ENCODE peak calls at places on chromosomes 3 and 15, in ten cellular contexts. M is HL-60, S is pancreas, D is cardiac fibroblast, O is fibroblast of lung, Y is suprapubic skin, Q is stomach, F is heart left ventricle, V is psoas muscle, E is retinal pigment epithelial cell. C is an unnamed sample.

GRCh38 chr3:43632269-43632733 is 10.5 kb upstream of the ANO10 start:
- DNase-seq in D (peak), O (peak), V (no peak), F (no peak), E (no peak), Q (no peak), Y (no peak), M (no peak), S (no peak), C (no peak)

GRCh38 chr3:170732660-170733245 is 137.2 kb downstream of the RPL22L1 start:
- DNase-seq in D (no peak), O (no peak), Y (no peak), M (no peak), E (no peak), F (no peak), Q (no peak), S (no peak), V (no peak), C (no peak)

GRCh38 chr3:104460477-104461406 is 906.0 kb upstream of the ALCAM start:
- DNase-seq in V (no peak), F (no peak), O (peak), Q (no peak), Y (no peak), S (no peak), M (no peak), D (peak), E (peak), C (no peak)

GRCh38 chr15:77582763-77583162 is 49.9 kb downstream of the LINGO1 start:
- DNase-seq in O (no peak), Y (no peak), E (no peak), Q (no peak), V (no peak), D (no peak), M (no peak), S (no peak), F (no peak), C (no peak)

GRCh38 chr15:101481917-101482525 is 7.5 kb downstream of the PCSK6 start:
- DNase-seq in Q (no peak), O (no peak), S (no peak), E (no peak), V (no peak), D (no peak), Y (no peak), M (no peak), F (no peak), C (no peak)

GRCh38 chr15:83046558-83047127 is 20.4 kb downstream of the BTBD1 start:
- DNase-seq in D (peak), E (peak), V (no peak), S (no peak), Q (no peak), Y (no peak), F (no peak), O (peak), M (no peak), C (no peak)

GRCh38 chr3:51933471-51934138 is 8.1 kb downstream of the RRP9 start:
- DNase-seq in E (no peak), S (no peak), Y (peak), Q (no peak), F (no peak), M (no peak), V (no peak), O (no peak), D (no peak), C (peak)

GRCh38 chr3:20055020-20055775 is 15.0 kb downstream of the KAT2B start:
- DNase-seq in Q (no peak), E (no peak), O (no peak), D (no peak), S (no peak), Y (no peak), M (no peak), F (no peak), V (no peak), C (no peak)

GRCh38 chr15:80823995-80824394 is 44.8 kb downstream of the CEMIP start:
- DNase-seq in F (no peak), O (no peak), M (no peak), Y (no peak), D (no peak), E (no peak), V (no peak), Q (no peak), S (no peak), C (no peak)

GRCh38 chr15:67823371-67824156 is 1.7 kb upstream of the SKOR1 start:
- DNase-seq in F (no peak), S (no peak), E (no peak), Q (no peak), D (no peak), O (no peak), M (no peak), V (peak), Y (no peak), C (no peak)

GRCh38 chr3:43584043-43584826 is 37.6 kb downstream of the ANO10 start:
- DNase-seq in E (no peak), V (no peak), M (no peak), Y (no peak), F (no peak), D (peak), Q (no peak), S (no peak), O (peak), C (no peak)

GRCh38 chr15:101156509-101157159 is 95.2 kb downstream of the CHSY1 start:
- DNase-seq in E (no peak), Q (no peak), M (no peak), V (no peak), D (peak), F (no peak), O (peak), Y (no peak), S (no peak), C (no peak)

GRCh38 chr3:100869787-100870186 is 123.4 kb downstream of the ABI3BP start:
- DNase-seq in O (peak), F (no peak), M (no peak), S (no peak), V (no peak), Y (no peak), Q (no peak), D (peak), E (no peak), C (no peak)

GRCh38 chr3:66442254-66443249 is 58.3 kb downstream of the LRIG1 start:
- DNase-seq in Q (peak), M (no peak), F (peak), S (peak), E (no peak), O (peak), D (peak), Y (no peak), V (peak), C (no peak)

GRCh38 chr3:144031938-144032337 is 60.3 kb downstream of the DIPK2A start:
- DNase-seq in S (peak), D (peak), M (no peak), Q (peak), F (peak), Y (no peak), O (peak), E (no peak), V (peak), C (no peak)

GRCh38 chr3:141686477-141687280 is 51.4 kb upstream of the RNF7 start:
- DNase-seq in O (peak), V (peak), S (no peak), Y (no peak), F (peak), D (peak), Q (peak), M (no peak), E (no peak), C (no peak)

GRCh38 chr15:40259021-40259420 is 20.2 kb downstream of the PAK6 start:
- DNase-seq in F (no peak), D (no peak), V (no peak), M (no peak), Y (no peak), S (peak), E (no peak), O (no peak), Q (no peak), C (no peak)

GRCh38 chr3:176950743-176951142 is 246.5 kb downstream of the TBL1XR1 start:
- DNase-seq in Q (no peak), F (no peak), M (no peak), D (peak), Y (no peak), V (no peak), O (peak), S (no peak), E (peak), C (no peak)

GRCh38 chr3:64595253-64595694 is 92.5 kb downstream of the ADAMTS9 start:
- DNase-seq in M (no peak), F (peak), O (peak), E (no peak), V (peak), D (peak), Y (no peak), Q (no peak), S (no peak), C (no peak)

GRCh38 chr3:164470471-164470870 is 607.8 kb downstream of the SI start:
- DNase-seq in Y (no peak), M (no peak), E (no peak), Q (no peak), O (peak), D (no peak), V (no peak), F (no peak), S (no peak), C (no peak)

GRCh38 chr15:80887148-80887547 is 102.5 kb downstream of the MESD start:
- DNase-seq in F (no peak), V (no peak), O (no peak), Y (no peak), S (no peak), D (no peak), E (no peak), M (no peak), Q (no peak), C (no peak)

GRCh38 chr15:88900309-88900981 is 5.1 kb upstream of the HAPLN3 start:
- DNase-seq in O (peak), Q (no peak), D (peak), F (no peak), M (no peak), E (peak), Y (no peak), V (no peak), S (no peak), C (no peak)

GRCh38 chr15:100818927-100819326 is 60.7 kb upstream of the ALDH1A3 start:
- DNase-seq in O (peak), E (no peak), F (no peak), Y (no peak), M (no peak), V (no peak), D (peak), S (no peak), Q (no peak), C (no peak)

GRCh38 chr3:62228467-62228866 is 144.9 kb downstream of the FEZF2 start:
- DNase-seq in M (no peak), O (no peak), D (no peak), V (no peak), Q (no peak), S (no peak), E (no peak), F (no peak), Y (no peak), C (no peak)

GRCh38 chr3:62233065-62233464 is 140.3 kb downstream of the FEZF2 start:
- DNase-seq in S (no peak), M (no peak), F (no peak), D (no peak), O (no peak), Q (no peak), Y (no peak), E (no peak), V (no peak), C (no peak)

GRCh38 chr3:62226601-62227339 is 146.6 kb downstream of the FEZF2 start:
- DNase-seq in D (no peak), S (no peak), Y (no peak), M (no peak), E (no peak), V (no peak), O (no peak), Q (no peak), F (no peak), C (no peak)

GRCh38 chr3:62229201-62229600 is 144.1 kb downstream of the FEZF2 start:
- DNase-seq in V (no peak), Y (no peak), Q (no peak), F (no peak), M (no peak), O (no peak), E (no peak), D (no peak), S (no peak), C (no peak)

DNA sequence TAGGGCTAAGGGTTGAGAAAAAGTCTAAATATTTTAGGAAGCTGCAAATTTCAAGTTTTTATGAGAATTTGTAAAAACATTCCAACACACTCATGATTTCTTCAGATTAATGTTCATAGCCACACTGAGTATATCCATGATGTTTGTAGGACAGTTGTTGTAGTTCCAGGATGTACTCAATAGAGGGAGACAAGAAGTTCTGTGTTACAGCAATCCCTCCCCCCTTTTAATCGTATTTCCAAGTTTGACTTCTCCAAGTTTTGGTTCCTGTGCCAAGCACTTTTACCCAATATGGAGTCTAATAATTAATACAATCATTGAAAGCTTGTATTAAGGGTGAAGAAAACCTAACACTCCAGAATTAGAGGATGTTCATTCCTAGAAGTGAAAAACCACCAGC is 143.4 kb downstream of the FEZF2 start:
- DNase-seq in M (no peak), D (peak), O (peak), Q (no peak), E (no peak), V (no peak), S (no peak), Y (no peak), F (no peak), C (no peak)
- TF ChIP-seq CTCF in M (peak), D (peak), O (peak), Q (peak), E (peak), V (peak), S (no peak), Y (no peak), F (peak), C (no peak)

GRCh38 chr3:72993391-72993790 is 3.2 kb upstream of the PPP4R2 start:
- DNase-seq in Q (no peak), F (no peak), O (no peak), M (no peak), E (no peak), D (no peak), Y (no peak), S (no peak), V (no peak), C (no peak)
- TF ChIP-seq CTCF in Q (no peak), F (no peak), O (no peak), M (no peak), E (peak), D (no peak), Y (no peak), S (no peak), V (no peak), C (no peak)

DNA sequence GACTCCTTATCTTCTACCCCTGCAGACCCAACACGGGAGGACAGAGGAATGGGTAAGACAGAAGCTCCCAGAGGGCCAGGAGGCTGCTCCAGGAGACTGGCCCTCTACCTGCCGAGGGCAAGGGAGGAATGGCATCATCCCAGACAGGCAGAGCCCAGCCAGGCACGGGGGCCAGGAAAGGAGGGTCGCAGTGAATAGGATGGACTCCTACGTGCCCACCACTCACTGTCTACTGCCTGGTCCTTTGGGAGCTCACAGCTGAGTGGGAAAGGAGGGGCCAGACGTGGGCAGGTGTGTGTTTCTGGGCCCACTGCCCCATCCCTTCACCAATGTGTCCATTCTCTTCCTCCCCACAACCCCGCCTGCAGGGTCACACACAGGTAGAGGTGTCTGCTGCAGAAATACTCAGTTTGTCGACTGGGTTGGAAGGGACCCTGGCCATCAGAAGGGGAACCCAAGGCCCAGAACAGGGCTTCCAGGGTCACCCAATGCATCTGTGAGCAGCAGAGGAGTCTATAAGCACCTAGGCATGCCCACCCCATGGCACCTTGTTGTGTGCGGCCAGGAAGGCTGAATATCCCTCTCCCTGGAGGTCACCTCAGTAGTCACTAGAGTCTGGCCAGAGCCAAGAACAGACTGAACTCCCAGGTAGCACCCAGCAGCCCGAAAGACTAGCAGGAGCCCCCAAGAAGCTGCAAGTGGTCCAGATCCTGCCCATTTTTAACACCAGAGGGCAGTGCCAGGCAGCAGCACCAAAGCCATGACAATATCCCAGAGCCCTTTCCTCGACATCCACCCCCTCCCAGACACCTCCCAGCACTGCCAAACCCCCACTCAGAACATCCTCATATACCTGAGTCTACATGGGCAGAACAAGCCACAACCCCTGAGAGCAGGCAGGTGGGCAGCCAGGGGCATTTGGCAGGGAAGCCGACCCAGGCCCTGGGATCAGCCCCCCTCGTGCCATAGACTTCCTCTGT is 24.0 kb downstream of the TKT start:
- DNase-seq in O (no peak), V (peak), D (no peak), Q (no peak), Y (no peak), M (no peak), E (no peak), S (no peak), F (no peak), C (no peak)
- TF ChIP-seq CTCF in O (no peak), V (no peak), D (no peak), Q (no peak), Y (no peak), M (no peak), E (peak), S (no peak), F (no peak), C (peak)

GRCh38 chr3:120071259-120071658 is 23.0 kb downstream of the GSK3B start:
- DNase-seq in O (no peak), F (no peak), E (no peak), V (no peak), Q (no peak), Y (no peak), M (no peak), S (no peak), D (no peak), C (no peak)
- TF ChIP-seq CTCF in O (no peak), F (no peak), E (no peak), V (no peak), Q (no peak), Y (no peak), M (no peak), S (no peak), D (no peak), C (no peak)

GRCh38 chr3:102736961-102737304 is 302.1 kb downstream of the ZPLD1 start:
- DNase-seq in O (no peak), V (no peak), E (no peak), M (no peak), S (no peak), Q (no peak), D (no peak), Y (no peak), F (no peak), C (no peak)

GRCh38 chr3:102736288-102736960 is 301.6 kb downstream of the ZPLD1 start:
- DNase-seq in O (no peak), S (no peak), E (no peak), Y (no peak), Q (no peak), V (no peak), F (peak), D (no peak), M (no peak), C (no peak)

GRCh38 chr3:102741694-102742093 is 306.9 kb downstream of the ZPLD1 start:
- DNase-seq in D (no peak), Y (no peak), O (no peak), M (no peak), E (no peak), Q (no peak), V (no peak), S (no peak), F (no peak), C (no peak)

GRCh38 chr3:102737353-102737752 is 302.5 kb downstream of the ZPLD1 start:
- DNase-seq in V (no peak), Q (no peak), S (no peak), Y (no peak), M (no peak), E (no peak), D (no peak), O (no peak), F (no peak), C (no peak)

DNA sequence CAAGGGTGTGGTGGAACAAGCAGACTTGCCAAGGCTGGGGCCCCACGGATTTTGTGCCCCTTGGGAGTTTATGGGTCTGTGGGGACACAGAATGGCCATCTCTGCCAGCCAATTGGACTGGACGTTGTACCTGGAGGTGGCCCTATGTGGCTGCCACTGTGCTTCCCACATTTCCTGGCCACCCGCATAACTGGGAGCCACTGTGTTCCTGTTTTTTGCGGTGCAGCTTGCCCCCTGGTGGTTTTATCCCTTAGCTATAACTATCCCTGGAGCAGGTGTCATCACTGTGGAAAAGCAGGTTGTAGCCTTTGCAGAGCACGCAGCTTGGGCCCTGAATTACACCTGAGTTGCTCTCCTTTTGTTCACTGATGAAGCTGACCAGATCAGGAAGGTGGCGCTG is 306.3 kb downstream of the ZPLD1 start:
- DNase-seq in M (no peak), Y (no peak), V (no peak), F (no peak), O (no peak), Q (no peak), S (no peak), D (no peak), E (no peak), C (no peak)
- TF ChIP-seq CTCF in M (no peak), Y (no peak), V (no peak), F (peak), O (no peak), Q (no peak), S (no peak), D (no peak), E (peak), C (no peak)

GRCh38 chr15:69751147-69751546 is 298.5 kb downstream of the RPLP1 start:
- DNase-seq in Y (no peak), O (no peak), M (no peak), E (no peak), V (no peak), Q (no peak), F (no peak), S (no peak), D (no peak), C (no peak)

GRCh38 chr15:69749274-69749673 is 296.7 kb downstream of the RPLP1 start:
- DNase-seq in F (no peak), Q (no peak), Y (no peak), V (no peak), E (no peak), D (no peak), O (no peak), S (no peak), M (no peak), C (no peak)

GRCh38 chr15:69750253-69750652 is 297.6 kb downstream of the RPLP1 start:
- DNase-seq in Y (no peak), D (no peak), M (no peak), Q (no peak), S (no peak), O (no peak), E (no peak), V (no peak), F (no peak), C (no peak)

GRCh38 chr15:69748700-69749099 is 296.1 kb downstream of the RPLP1 start:
- DNase-seq in M (no peak), O (no peak), Q (no peak), Y (no peak), V (no peak), D (no peak), F (no peak), E (no peak), S (no peak), C (no peak)

DNA sequence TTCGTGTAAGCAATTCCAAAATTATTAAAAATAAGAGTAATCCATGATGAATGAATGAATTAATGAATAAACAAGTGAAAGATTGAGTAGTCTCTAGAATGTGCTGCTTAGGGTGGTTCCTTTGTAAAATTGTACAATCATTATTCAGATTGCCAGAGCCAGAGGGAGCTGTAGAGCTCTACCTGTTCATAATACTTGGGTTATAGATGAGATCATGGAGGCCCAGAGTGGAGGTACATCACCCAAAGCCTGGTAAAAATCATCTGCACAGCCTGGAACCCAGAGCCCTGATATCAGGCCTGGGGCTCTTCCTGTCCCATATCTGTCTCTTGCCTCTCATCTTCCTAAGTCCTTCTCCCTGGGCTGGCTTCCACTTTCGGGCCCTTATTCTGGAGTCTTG is 297.2 kb downstream of the RPLP1 start:
- DNase-seq in O (no peak), Y (no peak), F (no peak), E (no peak), D (peak), V (no peak), Q (no peak), M (no peak), S (no peak), C (no peak)
- TF ChIP-seq CTCF in O (peak), Y (no peak), F (no peak), E (peak), D (peak), V (no peak), Q (peak), M (no peak), S (no peak), C (peak)

GRCh38 chr3:3170998-3171397 is 8.5 kb downstream of the CRBN start:
- DNase-seq in M (no peak), E (no peak), D (peak), V (no peak), Q (no peak), F (no peak), S (no peak), Y (no peak), O (peak), C (no peak)
- TF ChIP-seq CTCF in M (no peak), E (peak), D (peak), V (peak), Q (peak), F (no peak), S (no peak), Y (no peak), O (peak), C (peak)